ENCODE peak calls at places on chromosomes 16 and 17, in four cellular contexts. C is GM12878, H is HepG2, M is H1. G is an unnamed sample.
A peak's percentile ranks its signal among the peaks of the same experiment; 100 is the strongest.

GRCh38 chr16:85480727-85481101 is 132.4 kb upstream of the GSE1 start:
- DNase-seq in M (no peak), H (no peak), C (no peak), G (no peak)

GRCh38 chr17:40341808-40342574 is 22.5 kb downstream of the GJD3 start:
- DNase-seq in H (peak; percentile 64), M (no peak), C (no peak), G (no peak)

GRCh38 chr17:4544656-4545216 is 10.4 kb downstream of the MYBBP1A start:
- DNase-seq in H (no peak), C (no peak), M (no peak), G (no peak)

GRCh38 chr17:65123757-65124675 is 13.2 kb upstream of the RGS9 start:
- DNase-seq in C (no peak), H (no peak), M (no peak), G (no peak)

GRCh38 chr17:15463363-15463762 is 4.1 kb downstream of the CDRT4 start:
- DNase-seq in C (no peak), H (peak; percentile 13), M (no peak), G (no peak)

GRCh38 chr17:75694536-75694935 is 26.7 kb upstream of the ITGB4 start:
- DNase-seq in C (no peak), M (no peak), H (no peak), G (no peak)

GRCh38 chr17:55062921-55063320 is 94.4 kb downstream of the STXBP4 start:
- DNase-seq in C (no peak), M (no peak), H (no peak), G (no peak)

GRCh38 chr16:1054660-1055556 is 17.6 kb upstream of the SSTR5 start:
- DNase-seq in H (peak; percentile 26), M (no peak), C (no peak), G (peak; percentile 30)

GRCh38 chr16:27724491-27724878 is 174.5 kb downstream of the KATNIP start:
- DNase-seq in H (no peak), M (no peak), C (no peak), G (no peak)

GRCh38 chr17:73637866-73638265 is 6.4 kb downstream of the SDK2 start:
- DNase-seq in H (no peak), C (no peak), M (no peak), G (no peak)

GRCh38 chr16:16083421-16084156 is 134.2 kb downstream of the ABCC1 start:
- DNase-seq in C (no peak), H (peak; percentile 61), M (no peak), G (no peak)

GRCh38 chr16:75228143-75228976 is 9.6 kb downstream of the CTRB1 start:
- DNase-seq in M (no peak), H (no peak), C (no peak), G (no peak)

GRCh38 chr16:48212033-48212432 is 32.1 kb upstream of the LONP2 start:
- DNase-seq in M (no peak), C (no peak), H (no peak), G (no peak)

GRCh38 chr17:18109935-18110334 is 1.4 kb downstream of the MYO15A start:
- DNase-seq in C (no peak), M (no peak), H (no peak), G (no peak)

GRCh38 chr17:73901661-73902415 is 257.6 kb upstream of the SDK2 start:
- DNase-seq in H (no peak), M (no peak), C (no peak), G (no peak)

GRCh38 chr17:29933379-29933778 is 3.4 kb upstream of the SSH2 start:
- DNase-seq in M (no peak), H (peak; percentile 52), C (no peak), G (no peak)

GRCh38 chr16:4172070-4172469 is 55.8 kb upstream of the ADCY9 start:
- DNase-seq in C (no peak), H (no peak), M (no peak), G (no peak)

GRCh38 chr17:47220531-47220999 is 11.4 kb downstream of the MYL4 start:
- DNase-seq in M (no peak), H (no peak), C (no peak), G (no peak)

GRCh38 chr17:80195671-80196529 is 24.2 kb downstream of the SGSH start:
- DNase-seq in C (no peak), M (no peak), H (peak; percentile 48), G (no peak)

GRCh38 chr16:66004706-66005105 is 361.8 kb upstream of the CDH5 start:
- DNase-seq in M (no peak), C (no peak), H (no peak), G (no peak)

GRCh38 chr16:57619133-57619605 is 9.3 kb upstream of the ADGRG1 start:
- DNase-seq in H (no peak), C (no peak), M (no peak), G (no peak)

GRCh38 chr16:57621521-57622268 is 6.7 kb upstream of the ADGRG1 start:
- DNase-seq in H (no peak), C (no peak), M (no peak), G (no peak)

GRCh38 chr16:57622361-57623250 is 5.8 kb upstream of the ADGRG1 start:
- DNase-seq in C (no peak), M (no peak), H (peak; percentile 35), G (no peak)

GRCh38 chr16:57619606-57620315 is 8.7 kb upstream of the ADGRG1 start:
- DNase-seq in C (no peak), H (peak; percentile 46), M (no peak), G (no peak)

DNA sequence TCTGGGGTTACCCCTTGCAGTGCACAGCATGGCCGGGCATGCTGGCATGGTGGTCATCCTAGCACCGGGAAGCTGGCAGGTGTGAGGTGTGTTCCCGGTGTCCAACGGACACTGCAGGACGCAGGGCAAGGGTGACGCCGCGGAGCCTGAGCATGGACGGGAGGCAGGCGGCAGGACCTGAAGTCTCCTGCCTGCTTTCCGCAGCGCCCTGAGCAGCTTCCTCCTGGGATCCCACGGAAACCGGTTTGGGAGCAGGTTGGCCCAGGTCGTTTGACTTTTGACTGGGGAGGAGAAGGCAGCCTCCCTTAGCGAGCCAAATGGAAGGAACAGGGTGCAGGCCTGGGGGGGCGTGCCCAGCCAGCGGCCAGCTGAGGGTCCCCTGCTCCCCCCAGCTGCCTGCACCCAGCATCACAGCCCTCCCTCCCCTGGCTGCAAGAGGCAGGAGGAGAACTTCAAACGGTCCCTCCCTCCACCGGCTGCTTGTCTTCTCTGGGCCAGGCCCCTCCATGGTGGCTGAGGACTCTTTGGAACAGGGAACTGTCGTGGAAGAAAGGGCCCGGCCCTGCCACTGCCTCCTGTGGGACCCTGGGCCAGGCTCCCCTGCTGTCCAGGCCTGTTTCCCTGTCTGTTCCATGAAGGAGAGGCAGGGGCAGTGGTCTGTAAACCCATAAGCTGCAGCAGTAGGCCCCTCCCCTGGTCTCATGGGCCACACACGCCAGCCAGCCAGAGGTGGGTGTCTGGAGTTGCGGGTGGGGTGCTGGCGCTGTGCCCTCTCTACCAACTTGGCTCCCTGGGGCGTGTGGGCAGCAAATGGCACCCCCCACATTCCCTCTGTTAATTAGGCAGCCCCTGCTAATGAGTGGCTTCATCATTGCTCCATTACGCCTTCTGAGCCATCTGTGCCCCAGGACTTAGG is 7.9 kb upstream of the ADGRG1 start:
- DNase-seq in M (no peak), H (no peak), C (no peak), G (no peak)
- TF ChIP-seq SUZ12 in M (no peak), H (no peak), C (no peak), G (no peak)

DNA sequence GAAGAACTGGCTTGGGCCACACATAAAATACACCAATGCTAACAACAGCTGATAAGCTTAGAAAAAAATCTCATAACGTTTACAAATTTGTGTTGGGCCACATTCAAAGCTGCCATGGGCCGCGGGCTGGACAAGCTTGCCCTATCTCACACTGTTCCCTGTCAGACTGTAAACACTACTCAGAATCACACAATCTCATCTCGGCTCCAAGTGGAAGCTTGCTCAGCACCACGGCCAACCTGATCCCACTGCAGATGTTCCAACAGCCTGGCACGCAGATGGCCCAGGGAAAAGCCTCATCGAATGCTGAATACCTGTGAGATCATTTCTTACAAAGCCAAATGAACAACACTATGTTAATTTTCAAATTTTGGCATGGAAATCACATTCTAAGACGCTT is 125.8 kb downstream of the ANKRD11 start:
- DNase-seq in C (no peak), H (no peak), M (no peak), G (no peak)
- TF ChIP-seq ZNF274 in C (no peak), H (no peak), M (no peak), G (no peak)

DNA sequence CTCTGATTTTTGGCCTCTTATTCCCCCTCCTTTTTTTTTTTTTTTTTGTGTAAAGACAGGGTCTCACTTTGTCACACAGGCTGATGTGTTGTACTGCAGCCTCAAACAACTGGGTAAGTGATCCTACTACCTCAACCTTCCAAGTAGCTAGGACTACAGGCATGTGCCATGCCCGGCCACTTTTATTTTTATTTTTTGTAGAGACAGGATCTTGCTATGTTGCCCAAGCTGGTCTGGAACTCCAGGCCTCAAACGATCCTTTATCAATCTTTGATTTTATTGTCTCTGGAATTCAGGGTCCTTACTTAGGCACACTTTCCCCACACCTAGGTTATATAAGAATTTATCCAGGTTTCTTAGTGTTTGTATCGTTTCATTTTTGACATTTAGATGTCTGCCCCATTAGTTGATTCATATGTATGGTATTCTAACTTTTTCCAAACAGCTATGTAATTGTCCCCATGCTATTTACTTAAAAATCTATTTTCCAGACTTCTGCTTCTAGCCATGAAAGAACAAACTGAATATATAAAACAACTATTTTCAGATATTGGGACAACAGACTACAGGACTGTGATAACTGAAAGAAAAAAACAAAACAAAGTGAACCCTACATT is 13.9 kb downstream of the CMC2 start:
- DNase-seq in M (no peak), H (no peak), C (no peak), G (no peak)
- H3K4me3 ChIP-seq in M (no peak overlapping the region), H (no peak overlapping the region), C (no peak overlapping the region), G (no peak overlapping the region)

GRCh38 chr16:68640972-68641371 is 4.1 kb upstream of the CDH3 start:
- DNase-seq in H (no peak), M (no peak), C (no peak), G (no peak)

GRCh38 chr16:68642047-68642435 is 3.1 kb upstream of the CDH3 start:
- DNase-seq in H (no peak), C (no peak), M (no peak), G (no peak)

GRCh38 chr16:68636818-68637217 is 8.3 kb upstream of the CDH3 start:
- DNase-seq in H (no peak), C (no peak), M (no peak), G (no peak)

GRCh38 chr16:68636064-68636551 is 9.0 kb upstream of the CDH3 start:
- DNase-seq in H (no peak), M (no peak), C (no peak), G (no peak)
- TF ChIP-seq SUZ12 in H (no peak), M (no peak), C (no peak), G (no peak)

DNA sequence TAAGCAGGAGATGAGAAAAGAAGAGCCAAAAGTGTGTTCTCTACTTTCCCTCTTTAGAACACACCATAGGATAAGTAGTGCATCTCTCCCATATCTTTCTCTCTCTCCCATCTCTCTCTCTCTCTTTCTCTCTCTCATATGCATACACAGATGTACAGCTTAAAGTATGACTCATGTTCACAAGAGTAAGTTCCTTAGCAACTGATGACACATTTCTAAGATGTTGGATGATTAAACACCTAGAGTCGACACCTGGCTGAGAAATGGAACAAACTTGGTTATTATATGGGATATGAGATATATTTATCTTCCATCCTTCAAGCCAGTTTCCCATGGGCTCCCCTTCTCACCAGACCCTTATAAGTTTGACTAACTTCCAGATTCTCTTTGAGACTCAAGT is 113.5 kb downstream of the TMEM132E start:
- DNase-seq in H (no peak), C (no peak), M (no peak), G (no peak)
- TF ChIP-seq ZNF274 in H (no peak), C (no peak), M (no peak), G (no peak)

G was measured in NT2/D1.